ENCODE peak calls at places on chromosomes 1 and 21, in seven cellular contexts. U, X, D, V, G, T and N are unnamed samples.

GRCh38 chr1:99652881-99653281 is 7.0 kb downstream of the PALMD start:
- DNase-seq in U (no peak), X (no peak), D (no peak), V (no peak), G (no peak), T (no peak), N (no peak)

GRCh38 chr1:201488817-201489581 is 17.9 kb downstream of the CSRP1 start:
- DNase-seq in U (no peak), X (no peak), D (no peak), V (no peak), G (no peak), T (no peak), N (peak)

GRCh38 chr21:45423968-45424853 is 19.2 kb downstream of the COL18A1 start:
- DNase-seq in U (no peak), X (no peak), D (no peak), V (no peak), G (no peak), T (no peak), N (no peak)

GRCh38 chr1:55476445-55477015 is 261.4 kb upstream of the USP24 start:
- DNase-seq in U (no peak), X (no peak), D (no peak), V (no peak), G (no peak), T (no peak), N (no peak)

GRCh38 chr1:93180723-93181613 is at the start of gene CCDC18:
- DNase-seq in U (no peak), X (no peak), D (no peak), V (no peak), G (peak), T (no peak), N (peak)

GRCh38 chr1:152227310-152227928 is 3.4 kb upstream of the HRNR start:
- DNase-seq in U (no peak), X (no peak), D (no peak), V (no peak), G (no peak), T (no peak), N (no peak)

GRCh38 chr1:161177112-161177935 is at the start of gene B4GALT3:
- DNase-seq in U (peak), X (peak), D (peak), V (peak), G (peak), T (peak), N (peak)

GRCh38 chr21:36310016-36310415 is 10.0 kb upstream of the MORC3 start:
- DNase-seq in U (no peak), X (no peak), D (peak), V (no peak), G (peak), T (no peak), N (no peak)

GRCh38 chr21:42571391-42572150 is 57.9 kb downstream of the SLC37A1 start:
- DNase-seq in U (no peak), X (no peak), D (no peak), V (peak), G (no peak), T (peak), N (no peak)

GRCh38 chr1:58780586-58781452 is 3.0 kb downstream of the JUN start:
- DNase-seq in U (no peak), X (peak), D (no peak), V (no peak), G (no peak), T (no peak), N (peak)

GRCh38 chr21:42219606-42220137 is 732 bp downstream of the ABCG1 start:
- DNase-seq in U (peak), X (peak), D (no peak), V (peak), G (peak), T (no peak), N (no peak)

GRCh38 chr1:158035976-158036583 is 42.6 kb downstream of the KIRREL1 start:
- DNase-seq in U (no peak), X (no peak), D (no peak), V (no peak), G (no peak), T (no peak), N (peak)

GRCh38 chr1:36204347-36204909 is 19.8 kb upstream of the THRAP3 start:
- DNase-seq in U (no peak), X (no peak), D (no peak), V (no peak), G (peak), T (no peak), N (no peak)

GRCh38 chr1:232599178-232600041 is 30.5 kb downstream of the SIPA1L2 start:
- DNase-seq in U (no peak), X (no peak), D (no peak), V (no peak), G (no peak), T (no peak), N (no peak)

GRCh38 chr1:205507896-205508714 is 3.6 kb downstream of the CDK18 start:
- DNase-seq in U (no peak), X (no peak), D (no peak), V (no peak), G (no peak), T (no peak), N (no peak)

GRCh38 chr1:26677306-26678115 is 18.3 kb upstream of the ARID1A start:
- DNase-seq in U (peak), X (peak), D (peak), V (peak), G (peak), T (peak), N (peak)

GRCh38 chr1:27589841-27590426 is 14.0 kb downstream of the AHDC1 start:
- DNase-seq in U (no peak), X (no peak), D (no peak), V (no peak), G (no peak), T (no peak), N (no peak)

GRCh38 chr1:31843506-31843905 is 27.7 kb upstream of the SPOCD1 start:
- DNase-seq in U (no peak), X (no peak), D (no peak), V (no peak), G (no peak), T (no peak), N (peak)

GRCh38 chr1:116255486-116255885 is 117.6 kb upstream of the ATP1A1 start:
- DNase-seq in U (no peak), X (no peak), D (no peak), V (no peak), G (no peak), T (no peak), N (no peak)

DNA sequence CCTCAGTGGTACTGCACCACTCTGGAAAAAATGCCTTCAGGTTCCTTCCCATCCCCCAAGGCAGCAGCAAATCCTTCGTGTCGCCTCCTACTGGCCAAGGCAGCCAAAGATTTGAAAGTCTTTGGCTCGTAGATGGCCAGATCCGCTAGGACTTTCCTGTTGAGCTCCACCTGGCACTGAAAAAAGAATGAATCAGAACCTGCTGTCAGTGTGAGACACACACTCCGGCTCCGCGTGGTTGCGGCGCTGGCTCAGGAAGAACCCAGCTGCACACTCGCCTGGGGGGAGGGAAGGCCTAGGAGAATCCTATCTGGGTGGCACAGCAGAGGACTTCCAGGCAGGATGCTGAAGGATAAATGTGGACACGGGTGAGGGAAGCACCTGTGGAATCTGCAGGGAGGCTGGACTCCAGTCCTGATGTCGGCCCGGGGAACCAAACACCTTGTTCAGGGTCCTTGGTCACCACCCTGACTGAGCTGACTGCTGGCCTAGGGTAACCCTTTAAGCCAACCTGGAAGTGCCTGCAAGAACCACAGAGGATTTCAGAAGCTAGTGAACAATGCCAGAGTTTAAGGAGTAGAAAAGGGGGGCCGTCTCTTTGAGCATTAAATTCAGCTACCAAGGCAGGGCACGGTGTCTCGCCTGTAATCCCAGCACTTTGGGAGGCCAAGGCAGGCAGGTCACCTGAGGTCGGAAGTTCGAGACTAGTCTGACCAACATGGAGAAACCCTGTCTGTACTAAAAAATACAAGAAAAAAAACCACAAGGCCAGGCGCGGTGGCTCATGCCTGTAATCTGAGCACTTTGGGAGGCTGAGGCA is 3.2 kb upstream of the CCNL2 start:
- DNase-seq in U (no peak), X (peak), D (no peak), V (peak), G (no peak), T (no peak), N (peak)
- TF ChIP-seq CTCF in U (no peak), X (peak), D (peak), V (peak), G (peak), T (no peak), N (peak)

GRCh38 chr1:11676386-11677103 is 4.4 kb downstream of the MAD2L2 start:
- DNase-seq in U (no peak), X (no peak), D (no peak), V (no peak), G (no peak), T (no peak), N (no peak)
- TF ChIP-seq CTCF in U (no peak), X (no peak), D (no peak), V (no peak), G (no peak), T (no peak), N (peak)

GRCh38 chr1:101653482-101653946 is 343.2 kb downstream of the OLFM3 start:
- DNase-seq in U (no peak), X (no peak), D (no peak), V (peak), G (no peak), T (no peak), N (no peak)
- TF ChIP-seq CTCF in U (no peak), X (no peak), D (peak), V (peak), G (peak), T (no peak), N (no peak)

GRCh38 chr1:226813671-226814591 is 56.5 kb upstream of the PSEN2 start:
- DNase-seq in U (no peak), X (no peak), D (no peak), V (no peak), G (no peak), T (no peak), N (no peak)

GRCh38 chr1:226821719-226822085 is 48.7 kb upstream of the PSEN2 start:
- DNase-seq in U (no peak), X (no peak), D (no peak), V (no peak), G (no peak), T (no peak), N (no peak)

GRCh38 chr1:226820935-226821718 is 49.3 kb upstream of the PSEN2 start:
- DNase-seq in U (no peak), X (no peak), D (no peak), V (no peak), G (no peak), T (peak), N (peak)

GRCh38 chr1:226814751-226815496 is 55.5 kb upstream of the PSEN2 start:
- DNase-seq in U (no peak), X (no peak), D (no peak), V (no peak), G (no peak), T (peak), N (peak)

DNA sequence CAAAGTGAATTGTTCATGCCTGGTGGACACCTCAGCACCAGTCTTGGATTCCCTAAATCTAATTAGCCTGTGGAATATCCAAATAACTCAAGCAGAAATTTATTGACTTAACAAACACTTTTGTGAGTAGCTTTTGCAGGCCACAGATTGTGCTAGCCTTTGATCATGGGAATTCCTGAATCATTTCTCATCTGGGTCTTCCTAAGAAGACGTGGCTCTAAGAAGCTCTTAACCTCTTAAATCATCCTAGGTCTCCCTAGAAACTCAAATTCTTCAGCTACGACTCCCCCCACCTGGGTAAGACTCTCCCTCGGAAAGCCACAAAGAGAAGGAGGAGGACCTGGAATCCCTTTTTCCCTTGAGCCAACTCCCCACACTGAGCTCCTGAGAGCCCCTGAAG is 53.8 kb upstream of the PSEN2 start:
- DNase-seq in U (no peak), X (no peak), D (no peak), V (no peak), G (no peak), T (no peak), N (peak)
- TF ChIP-seq CTCF in U (no peak), X (no peak), D (no peak), V (no peak), G (no peak), T (no peak), N (no peak)

GRCh38 chr21:29832217-29832616 is 107.6 kb downstream of the GRIK1 start:
- DNase-seq in U (no peak), X (no peak), D (no peak), V (no peak), G (no peak), T (no peak), N (no peak)
- TF ChIP-seq CTCF in U (no peak), X (no peak), D (no peak), V (no peak), G (no peak), T (no peak), N (no peak)